ENCODE peak calls at places on chromosomes 13 and 19, in four cellular contexts. E, W, H and Z are unnamed samples.

GRCh38 chr13:50422181-50423148 is 407.2 kb downstream of the KCNRG start:
- DNase-seq in E (no peak), W (no peak), H (no peak), Z (no peak)

GRCh38 chr19:49940482-49940791 is 11.1 kb upstream of the NUP62 start:
- DNase-seq in E (no peak), W (no peak), H (no peak), Z (no peak)

GRCh38 chr13:43196171-43196611 is 172.8 kb downstream of the DNAJC15 start:
- DNase-seq in E (no peak), W (no peak), H (peak), Z (no peak)

GRCh38 chr13:41418027-41418426 is 39.3 kb upstream of the RGCC start:
- DNase-seq in E (no peak), W (no peak), H (no peak), Z (no peak)

GRCh38 chr19:19458110-19458816 is 52.8 kb downstream of the GATAD2A start:
- DNase-seq in E (no peak), W (no peak), H (no peak), Z (no peak)

GRCh38 chr13:102856603-102857002 is 10.8 kb downstream of the ERCC5 start:
- DNase-seq in E (no peak), W (no peak), H (no peak), Z (no peak)

GRCh38 chr19:46629546-46630025 is 4.7 kb upstream of the PTGIR start:
- DNase-seq in E (no peak), W (no peak), H (no peak), Z (no peak)

GRCh38 chr13:45086484-45086883 is 33.8 kb upstream of the GTF2F2 start:
- DNase-seq in E (no peak), W (no peak), H (no peak), Z (no peak)

GRCh38 chr13:25911020-25911419 is 140.8 kb downstream of the SHISA2 start:
- DNase-seq in E (no peak), W (no peak), H (no peak), Z (no peak)

GRCh38 chr19:51689751-51690358 is 3.3 kb upstream of the SPACA6 start:
- DNase-seq in E (peak), W (no peak), H (peak), Z (peak)

GRCh38 chr19:32605544-32605943 is 24.6 kb downstream of the PDCD5 start:
- DNase-seq in E (no peak), W (no peak), H (no peak), Z (no peak)

GRCh38 chr13:50353651-50354415 is 338.6 kb downstream of the KCNRG start:
- DNase-seq in E (no peak), W (no peak), H (no peak), Z (no peak)

GRCh38 chr13:109869312-109870237 is 83.2 kb upstream of the IRS2 start:
- DNase-seq in E (no peak), W (no peak), H (peak), Z (no peak)

GRCh38 chr19:51185868-51186215 is 39.0 kb upstream of the CD33 start:
- DNase-seq in E (no peak), W (no peak), H (no peak), Z (no peak)

GRCh38 chr13:101972191-101972590 is 429.7 kb downstream of the FGF14 start:
- DNase-seq in E (no peak), W (no peak), H (no peak), Z (no peak)

GRCh38 chr13:29858667-29859066 is 8.2 kb upstream of the UBL3 start:
- DNase-seq in E (no peak), W (no peak), H (no peak), Z (no peak)

GRCh38 chr13:112072531-112073244 is 5.7 kb downstream of the SOX1 start:
- DNase-seq in E (no peak), W (no peak), H (peak), Z (peak)

GRCh38 chr19:6425732-6426686 is 1.4 kb upstream of the KHSRP start:
- DNase-seq in E (no peak), W (peak), H (no peak), Z (no peak)

GRCh38 chr13:30038884-30039283 is 188.5 kb upstream of the UBL3 start:
- DNase-seq in E (no peak), W (no peak), H (no peak), Z (no peak)

GRCh38 chr19:41990615-41991014 is 3.4 kb downstream of the ATP1A3 start:
- DNase-seq in E (no peak), W (no peak), H (no peak), Z (no peak)

GRCh38 chr13:51760592-51760991 is 43.4 kb downstream of the DHRS12 start:
- DNase-seq in E (no peak), W (no peak), H (peak), Z (no peak)

GRCh38 chr13:113411216-113412023 is 41.9 kb downstream of the ADPRHL1 start:
- DNase-seq in E (no peak), W (no peak), H (no peak), Z (no peak)

GRCh38 chr19:38233740-38234251 is 9.8 kb upstream of the DPF1 start:
- DNase-seq in E (peak), W (peak), H (peak), Z (peak)

GRCh38 chr13:49754146-49754545 is 38.3 kb downstream of the KPNA3 start:
- DNase-seq in E (no peak), W (no peak), H (no peak), Z (no peak)